ENCODE peak calls at places on chromosomes 13 and 19, in five cellular contexts. W, O, G, L and F are unnamed samples.

GRCh38 chr19:54141356-54141755 is 3.8 kb downstream of the CNOT3 start:
- DNase-seq in G (no peak), W (no peak), O (no peak), L (no peak), F (no peak)

GRCh38 chr13:84192125-84192524 is 309.9 kb upstream of the SLITRK1 start:
- DNase-seq in G (no peak), O (peak), L (peak), W (no peak), F (no peak)

GRCh38 chr13:46321494-46322225 is 65.4 kb downstream of the RUBCNL start:
- DNase-seq in O (peak), G (peak), L (peak), W (peak), F (peak)

GRCh38 chr13:94705081-94705751 is 7.1 kb downstream of the SOX21 start:
- DNase-seq in W (no peak), G (no peak), L (no peak), O (peak), F (no peak)

GRCh38 chr13:39675904-39676303 is 20.4 kb downstream of the COG6 start:
- DNase-seq in G (no peak), L (no peak), O (peak), W (no peak), F (no peak)

GRCh38 chr13:35460061-35460460 is 16.4 kb downstream of the MAB21L1 start:
- DNase-seq in G (no peak), L (no peak), O (no peak), W (no peak), F (no peak)

GRCh38 chr19:42407816-42408175 is 17.7 kb upstream of the CNFN start:
- DNase-seq in O (no peak), L (no peak), W (no peak), G (no peak), F (no peak)

GRCh38 chr13:91358384-91358776 is 10.9 kb downstream of the MIR17HG start:
- DNase-seq in G (no peak), L (no peak), W (no peak), O (no peak), F (no peak)

GRCh38 chr13:112783135-112783945 is 93.5 kb downstream of the ATP11A start:
- DNase-seq in G (no peak), W (no peak), O (peak), L (no peak), F (peak)

GRCh38 chr19:18499055-18499775 is 22.7 kb downstream of the ELL start:
- DNase-seq in W (no peak), O (no peak), G (no peak), L (no peak), F (no peak)

GRCh38 chr19:10113964-10114650 is 2.6 kb downstream of the P2RY11 start:
- DNase-seq in O (no peak), L (no peak), W (no peak), G (no peak), F (no peak)

GRCh38 chr19:10112895-10113591 is 1.6 kb downstream of the P2RY11 start:
- DNase-seq in W (peak), L (no peak), O (peak), G (peak), F (peak)

GRCh38 chr19:10112037-10112751 is 701 bp downstream of the P2RY11 start:
- DNase-seq in O (peak), L (no peak), G (no peak), W (no peak), F (no peak)

GRCh38 chr19:10114651-10115391 is 3.3 kb downstream of the P2RY11 start:
- DNase-seq in O (no peak), G (no peak), W (no peak), L (no peak), F (no peak)

DNA sequence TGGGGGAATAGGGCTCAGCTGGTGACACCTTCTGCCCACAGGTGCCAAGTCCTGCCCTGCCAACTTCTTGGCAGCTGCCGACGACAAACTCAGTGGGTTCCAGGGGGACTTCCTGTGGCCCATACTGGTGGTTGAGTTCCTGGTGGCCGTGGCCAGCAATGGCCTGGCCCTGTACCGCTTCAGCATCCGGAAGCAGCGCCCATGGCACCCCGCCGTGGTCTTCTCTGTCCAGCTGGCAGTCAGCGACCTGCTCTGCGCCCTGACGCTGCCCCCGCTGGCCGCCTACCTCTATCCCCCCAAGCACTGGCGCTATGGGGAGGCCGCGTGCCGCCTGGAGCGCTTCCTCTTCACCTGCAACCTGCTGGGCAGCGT is 2.1 kb downstream of the P2RY11 start:
- DNase-seq in O (no peak), W (no peak), G (no peak), L (no peak), F (no peak)
- TF ChIP-seq CTCF in O (no peak), W (no peak), G (no peak), L (no peak), F (no peak)

GRCh38 chr19:46721269-46722003 is 4.5 kb upstream of the PRKD2 start:
- DNase-seq in W (no peak), G (no peak), O (no peak), L (no peak), F (no peak)
- TF ChIP-seq CTCF in W (peak), G (peak), O (peak), L (no peak), F (peak)

DNA sequence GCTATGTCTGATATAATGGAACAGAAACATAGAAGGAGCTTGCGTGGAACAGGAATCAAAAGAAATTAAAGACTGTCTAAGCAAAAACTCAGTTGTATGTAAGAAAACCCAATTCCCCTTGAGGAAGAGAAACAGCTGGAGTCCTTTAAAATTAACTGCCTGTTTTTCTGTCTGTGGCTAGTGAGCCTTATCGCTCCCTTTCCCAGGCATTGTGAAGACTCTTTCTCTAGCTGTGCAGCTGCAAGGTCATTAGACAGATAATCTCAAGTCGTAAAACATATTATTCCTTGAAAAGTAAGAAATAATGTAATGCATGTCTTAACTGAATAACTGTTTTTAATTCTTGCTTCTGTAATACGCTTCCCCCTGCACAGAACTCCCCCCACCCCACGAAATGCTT is 39.7 kb upstream of the IGSF23 start:
- DNase-seq in O (no peak), L (no peak), G (no peak), W (no peak), F (no peak)
- TF ChIP-seq CTCF in O (no peak), L (no peak), G (no peak), W (no peak), F (no peak)

DNA sequence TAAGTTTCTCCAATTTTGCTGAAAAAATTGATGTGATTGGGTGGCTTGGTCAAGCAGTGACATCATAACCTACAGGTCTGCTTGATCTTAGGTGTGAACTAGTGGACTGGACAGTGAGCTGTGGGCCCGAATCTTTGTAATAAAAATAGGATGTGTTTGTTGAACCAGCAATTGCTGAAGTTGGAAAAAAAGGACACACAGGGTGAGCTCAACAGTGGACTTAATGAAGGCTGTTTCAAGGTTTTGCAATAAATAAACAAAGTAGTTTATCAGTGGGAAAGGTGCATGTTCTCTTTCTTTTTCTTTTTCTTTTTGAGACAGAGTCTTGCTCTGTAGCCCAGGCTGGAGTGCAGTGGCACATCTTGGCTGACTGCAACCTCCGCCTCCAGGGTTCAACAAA is 30.3 kb upstream of the ZNF726 start:
- DNase-seq in L (no peak), W (no peak), O (no peak), G (no peak), F (no peak)
- TF ChIP-seq CTCF in L (no peak), W (no peak), O (no peak), G (no peak), F (no peak)

GRCh38 chr19:547836-548720 is 4.2 kb downstream of the GZMM start:
- DNase-seq in L (no peak), O (no peak), W (no peak), G (no peak), F (no peak)
- TF ChIP-seq CTCF in L (no peak), O (no peak), W (no peak), G (no peak), F (no peak)